ENCODE peak calls at places on chromosome 15, in ten cellular contexts. R is H54, C is tibial nerve, X is sigmoid colon, L is A549, M is stomach, Y is spleen, A is IMR-90, Q is GM12891, S is HCT116. N is an unnamed sample.

GRCh38 chr15:44130778-44131177 is 64.3 kb downstream of the FRMD5 start:
- DNase-seq in C (no peak), Q (no peak), M (no peak), L (no peak), S (no peak), X (no peak), R (no peak), Y (no peak), A (no peak), N (no peak)

GRCh38 chr15:63387741-63388468 is 6.3 kb upstream of the CA12 start:
- DNase-seq in A (no peak), M (no peak), C (no peak), L (no peak), X (no peak), Y (no peak), R (no peak), S (no peak), Q (no peak), N (no peak)

GRCh38 chr15:83365370-83365938 is 81.0 kb upstream of the BNC1 start:
- DNase-seq in C (no peak), Q (no peak), M (no peak), Y (no peak), S (peak), X (no peak), R (peak), A (peak), L (peak), N (no peak)

GRCh38 chr15:45276851-45277250 is 24.8 kb downstream of the SLC28A2 start:
- DNase-seq in L (peak), X (no peak), C (no peak), M (no peak), S (no peak), R (no peak), Y (no peak), Q (no peak), A (peak), N (peak)

GRCh38 chr15:75195122-75195765 is 6.4 kb upstream of the C15orf39 start:
- DNase-seq in X (no peak), S (no peak), M (no peak), C (no peak), Q (no peak), L (no peak), Y (peak), A (no peak), R (no peak), N (no peak)

GRCh38 chr15:69593981-69594966 is 141.7 kb downstream of the RPLP1 start:
- DNase-seq in A (peak), Y (no peak), S (no peak), Q (no peak), M (peak), X (peak), L (peak), C (peak), R (peak), N (no peak)

GRCh38 chr15:76354823-76355440 is 18.4 kb downstream of the ISL2 start:
- DNase-seq in A (no peak), Q (no peak), R (no peak), X (no peak), S (no peak), C (no peak), Y (no peak), L (no peak), M (no peak), N (no peak)

GRCh38 chr15:34810455-34811146 is 15.3 kb upstream of the ACTC1 start:
- DNase-seq in L (peak), X (no peak), A (peak), R (peak), M (no peak), C (no peak), Y (no peak), S (no peak), Q (no peak), N (no peak)

GRCh38 chr15:75352186-75352585 is 5.3 kb downstream of the NEIL1 start:
- DNase-seq in Y (no peak), L (no peak), C (no peak), X (no peak), R (no peak), M (no peak), S (no peak), A (no peak), Q (no peak), N (no peak)

GRCh38 chr15:70892002-70892911 is at the start of the genes LRRC49 and THAP10:
- DNase-seq in M (peak), L (peak), Y (peak), R (peak), A (peak), C (peak), Q (peak), X (peak), S (peak), N (peak)
- TF ChIP-seq POLR2A in M (no peak), L (peak), Y (no peak), R (peak), A (peak), C (no peak), Q (no peak), X (no peak), S (no peak), N (peak)

GRCh38 chr15:39427705-39428104 is 153.2 kb upstream of the THBS1 start:
- DNase-seq in S (no peak), Q (no peak), A (no peak), Y (no peak), C (no peak), X (no peak), L (no peak), R (no peak), M (no peak), N (peak)

GRCh38 chr15:39430389-39430788 is 150.5 kb upstream of the THBS1 start:
- DNase-seq in C (no peak), A (no peak), Q (no peak), X (no peak), L (no peak), M (no peak), R (no peak), S (no peak), Y (no peak), N (no peak)

GRCh38 chr15:39429898-39430357 is 151.0 kb upstream of the THBS1 start:
- DNase-seq in Q (no peak), A (peak), X (no peak), C (no peak), M (peak), R (peak), L (no peak), S (no peak), Y (no peak), N (no peak)

GRCh38 chr15:39431371-39431770 is 149.5 kb upstream of the THBS1 start:
- DNase-seq in M (no peak), Q (no peak), L (no peak), R (no peak), A (peak), C (no peak), S (no peak), X (no peak), Y (no peak), N (no peak)

DNA sequence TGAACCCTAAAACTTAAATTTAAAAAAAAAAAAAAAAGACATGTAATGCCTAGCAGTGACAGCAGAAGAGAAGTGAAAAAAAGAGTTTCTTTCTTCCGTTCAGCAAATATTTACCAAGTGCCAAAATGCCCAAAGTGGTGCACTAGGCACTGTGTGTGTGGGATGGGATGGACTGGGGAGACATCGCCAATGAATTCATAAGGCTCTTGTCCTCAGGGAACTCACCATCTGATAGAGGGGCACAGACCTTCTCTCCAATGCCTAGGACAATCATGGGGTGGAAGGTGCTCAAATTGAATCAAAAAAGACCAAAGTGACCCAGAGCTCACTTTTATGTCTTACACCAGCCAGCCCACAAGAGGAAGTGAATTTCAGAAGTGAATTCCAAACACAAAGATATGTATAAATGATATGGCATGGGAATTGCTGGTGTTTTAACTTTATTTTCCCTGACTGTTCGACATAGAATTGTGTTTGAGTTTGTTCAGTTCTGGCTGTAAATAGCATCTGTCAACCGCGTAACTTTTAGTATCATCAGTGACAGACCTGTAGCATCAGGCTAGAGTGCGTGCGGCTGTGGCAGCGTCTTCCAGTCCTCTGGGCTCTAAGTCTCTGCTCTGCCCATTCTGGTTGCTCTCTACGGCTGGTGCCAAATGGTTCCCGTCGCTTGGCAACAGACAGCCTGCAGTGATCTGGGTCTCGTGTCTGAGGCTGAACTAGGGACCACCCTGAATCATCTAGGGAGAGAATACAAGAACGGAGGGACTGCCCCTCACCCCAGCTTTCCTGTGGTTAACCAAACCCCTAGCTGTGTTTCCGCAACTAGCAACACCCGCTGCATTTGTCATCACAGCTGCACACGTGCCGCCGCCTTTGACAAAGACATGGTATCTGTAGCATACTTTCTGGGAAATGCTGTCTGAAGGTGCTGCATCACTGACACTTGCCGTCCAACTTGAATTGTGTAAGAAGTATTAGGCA is 154.0 kb upstream of the THBS1 start:
- DNase-seq in X (peak), Y (peak), R (peak), C (peak), M (peak), L (no peak), A (peak), Q (peak), S (no peak), N (peak)
- TF ChIP-seq POLR2A in X (no peak), Y (no peak), R (no peak), C (no peak), M (no peak), L (no peak), A (no peak), Q (no peak), S (no peak), N (no peak)

DNA sequence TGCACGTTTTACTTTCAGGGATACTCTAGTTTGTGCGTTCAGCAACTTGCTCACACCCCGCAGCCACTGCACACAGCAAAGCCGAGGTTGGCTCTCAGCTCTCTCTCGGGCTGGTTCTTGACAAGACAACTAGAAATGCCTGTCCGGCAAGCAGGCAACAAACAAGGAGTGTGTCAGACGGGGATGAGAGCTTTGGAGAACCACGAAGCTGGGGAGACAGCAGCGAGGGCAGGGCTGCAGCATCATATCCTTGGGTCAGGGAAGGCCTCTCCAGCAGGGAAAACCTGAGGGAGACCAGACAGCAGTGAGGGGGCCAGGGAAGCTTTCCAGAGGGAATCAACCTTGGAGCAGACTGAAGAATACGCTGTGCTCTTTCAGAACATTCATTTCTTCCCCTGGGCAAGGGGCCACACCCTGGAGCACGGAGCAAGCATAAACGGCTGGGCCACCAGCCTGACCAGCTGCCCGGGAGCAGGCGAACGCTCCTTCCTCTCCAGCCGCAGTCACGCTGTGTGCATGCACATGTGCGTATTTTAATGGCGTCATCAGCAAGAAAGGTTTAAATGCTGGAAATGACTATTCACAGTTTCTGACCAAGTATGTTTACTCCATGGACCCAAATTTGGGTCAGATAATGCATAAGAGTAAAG is 58.7 kb downstream of the CHSY1 start:
- DNase-seq in L (no peak), M (no peak), Y (no peak), R (no peak), X (no peak), A (peak), C (no peak), Q (no peak), S (no peak), N (no peak)
- TF ChIP-seq POLR2A in L (no peak), M (no peak), Y (no peak), R (no peak), X (no peak), A (no peak), C (no peak), Q (no peak), S (no peak), N (no peak)

DNA sequence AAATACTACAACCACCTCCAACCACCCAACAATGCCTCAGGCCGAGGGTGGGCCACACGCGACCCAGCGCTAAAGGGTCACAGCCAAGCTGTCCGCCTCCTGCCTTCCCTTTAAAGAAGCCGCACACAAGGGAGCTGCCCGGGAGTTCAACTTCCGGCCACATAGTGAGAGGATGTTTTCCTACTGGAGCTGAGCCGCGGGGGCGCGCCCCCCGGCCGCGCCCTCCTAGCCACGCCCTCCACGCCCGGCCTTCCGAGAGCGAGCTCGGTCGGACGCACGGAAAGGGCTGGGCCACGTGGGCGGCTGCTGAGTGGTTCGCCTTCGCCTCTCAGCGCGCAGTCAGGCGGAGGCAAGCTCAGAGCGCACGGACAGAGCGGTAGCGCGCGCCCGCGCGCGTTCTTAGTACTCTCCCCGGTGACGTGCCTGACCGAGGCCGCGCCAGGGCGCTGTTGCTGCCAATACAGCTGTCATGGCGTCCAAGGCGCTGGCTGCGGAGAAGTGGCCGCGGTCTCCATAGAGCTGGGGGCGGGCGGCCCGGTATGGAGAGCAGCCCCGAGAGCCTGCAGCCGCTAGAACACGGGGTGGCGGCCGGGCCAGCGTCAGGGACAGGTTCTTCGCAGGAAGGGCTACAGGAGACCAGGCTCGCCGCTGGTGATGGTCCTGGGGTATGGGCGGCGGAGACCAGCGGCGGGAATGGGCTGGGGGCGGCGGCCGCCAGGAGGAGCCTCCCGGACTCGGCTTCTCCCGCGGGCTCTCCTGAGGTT is at the start of gene MINDY2:
- DNase-seq in Y (peak), Q (peak), A (peak), M (peak), R (peak), C (peak), S (peak), X (peak), L (peak), N (peak)
- TF ChIP-seq POLR2A in Y (peak), Q (peak), A (peak), M (no peak), R (peak), C (peak), S (peak), X (peak), L (peak), N (peak)

GRCh38 chr15:78944669-78945407 is at the start of gene CTSH:
- DNase-seq in A (peak), L (peak), S (no peak), M (peak), X (peak), Y (peak), C (peak), Q (peak), R (no peak), N (peak)
- TF ChIP-seq POLR2A in A (no peak), L (peak), S (no peak), M (no peak), X (no peak), Y (peak), C (peak), Q (no peak), R (no peak), N (no peak)

DNA sequence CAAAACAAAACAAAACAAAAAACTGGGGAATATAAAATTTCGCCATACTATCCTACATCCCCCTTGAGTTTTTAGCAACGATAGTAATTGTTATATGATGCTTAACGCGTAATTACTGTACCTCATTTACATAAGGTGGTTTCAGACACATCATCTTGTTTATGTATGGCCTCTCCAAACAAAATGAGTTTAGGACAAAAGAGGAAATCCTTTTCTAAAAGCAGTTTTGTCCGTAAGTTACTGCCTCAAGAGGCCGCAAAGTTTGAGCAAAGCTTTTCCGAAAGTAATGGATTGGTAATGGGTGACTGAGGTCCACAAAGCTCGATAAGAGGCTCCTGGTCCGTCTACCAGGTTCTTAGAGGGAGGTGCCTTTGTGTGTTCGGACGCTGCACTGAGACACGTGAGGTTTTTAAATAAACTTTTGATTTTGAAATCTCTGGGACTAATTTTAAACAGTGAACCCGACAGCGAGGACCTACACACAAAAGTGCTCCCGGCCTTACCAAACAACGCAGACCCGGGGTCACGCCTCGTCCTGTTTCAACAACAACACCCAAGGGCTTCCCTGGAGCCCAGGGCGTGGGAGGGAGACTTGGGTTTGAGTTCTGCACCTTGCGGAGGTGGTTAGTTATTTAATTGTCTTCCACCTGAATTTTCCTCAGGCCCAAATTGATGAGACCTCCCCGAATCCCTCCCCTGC is 505 bp upstream of the C15orf61 start:
- DNase-seq in S (no peak), A (peak), Q (no peak), R (no peak), L (no peak), X (no peak), M (no peak), Y (no peak), C (no peak), N (no peak)
- TF ChIP-seq POLR2A in S (no peak), A (no peak), Q (peak), R (no peak), L (no peak), X (no peak), M (no peak), Y (no peak), C (no peak), N (no peak)

DNA sequence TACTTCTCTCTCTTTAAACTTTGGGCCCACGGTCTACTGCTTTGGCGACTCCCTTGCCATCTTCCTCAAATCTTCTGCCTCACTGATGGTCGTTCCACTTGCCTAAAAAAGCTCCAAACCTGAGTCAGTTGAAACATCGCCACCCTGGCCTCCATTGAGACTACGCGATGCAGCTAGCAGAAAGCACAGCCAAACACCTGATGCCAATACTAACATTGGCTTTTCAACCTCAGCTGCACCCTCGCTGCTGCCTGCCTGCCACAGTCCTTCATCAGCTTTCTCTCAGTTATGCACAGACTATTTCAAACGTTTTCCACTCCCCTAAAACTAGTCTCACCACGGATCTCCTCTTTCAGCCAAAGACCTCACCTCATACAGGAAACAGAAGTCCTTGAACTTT is 214.2 kb upstream of the TMCO5A start:
- DNase-seq in A (no peak), C (no peak), M (no peak), L (no peak), R (no peak), S (no peak), Q (no peak), X (no peak), Y (no peak), N (no peak)
- TF ChIP-seq POLR2A in A (no peak), C (no peak), M (no peak), L (no peak), R (no peak), S (no peak), Q (no peak), X (no peak), Y (no peak), N (no peak)

DNA sequence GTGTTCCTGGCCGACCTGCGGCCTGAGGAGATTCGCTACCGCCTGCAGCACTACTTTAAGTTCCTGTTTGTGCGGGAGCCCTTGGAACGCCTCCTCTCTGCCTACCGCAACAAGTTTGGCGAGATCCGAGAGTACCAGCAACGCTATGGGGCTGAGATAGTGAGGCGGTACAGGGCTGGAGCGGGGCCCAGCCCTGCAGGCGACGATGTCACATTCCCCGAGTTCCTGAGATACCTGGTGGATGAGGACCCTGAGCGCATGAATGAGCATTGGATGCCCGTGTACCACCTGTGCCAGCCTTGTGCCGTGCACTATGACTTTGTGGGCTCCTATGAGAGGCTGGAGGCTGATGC is 970 bp downstream of the CHST14 start:
- DNase-seq in M (peak), C (no peak), S (no peak), X (no peak), Y (peak), A (peak), R (no peak), L (no peak), Q (no peak), N (peak)
- TF ChIP-seq POLR2A in M (no peak), C (no peak), S (no peak), X (no peak), Y (no peak), A (no peak), R (no peak), L (no peak), Q (no peak), N (no peak)